ENCODE peak calls at places on chromosomes 4 and X, in ten cellular contexts. One of them, this sample, is unnamed.
A peak's percentile ranks its signal among the peaks of the same experiment; 100 is the strongest.

GRCh38 chrX:118627084-118627758 is 100.2 kb upstream of the IL13RA1 start:
- DNase-seq in osteocyte: no peak
- DNase-seq in NCI-H1694 treated with DMSO at 0.1 percent for 48 hours: peak; percentile 20
- DNase-seq in T-helper 1 cell: no peak
- DNase-seq in PC-9: peak; percentile 46
- DNase-seq in GF-D8: no peak
- DNase-seq in pancreas: no peak
- DNase-seq in stimulated activated naive CD4-positive, alpha-beta T cell: no peak
- DNase-seq in iris pigment epithelial cell: peak; percentile 8
- DNase-seq in H9: no peak
- DNase-seq in this sample: no peak

GRCh38 chrX:72028701-72029470 is 102.8 kb downstream of the RTL5 start:
- DNase-seq in GF-D8: no peak
- DNase-seq in pancreas: no peak
- DNase-seq in iris pigment epithelial cell: no peak
- DNase-seq in stimulated activated naive CD4-positive, alpha-beta T cell: no peak
- DNase-seq in H9: peak; percentile 6
- DNase-seq in osteocyte: peak; percentile 44
- DNase-seq in T-helper 1 cell: no peak
- DNase-seq in PC-9: no peak
- DNase-seq in NCI-H1694 treated with DMSO at 0.1 percent for 48 hours: no peak
- DNase-seq in this sample: no peak

GRCh38 chr4:99352602-99353580 is at the start of gene ADH1C:
- DNase-seq in NCI-H1694 treated with DMSO at 0.1 percent for 48 hours: no peak
- DNase-seq in GF-D8: no peak
- DNase-seq in stimulated activated naive CD4-positive, alpha-beta T cell: no peak
- DNase-seq in H9: no peak
- DNase-seq in osteocyte: no peak
- DNase-seq in T-helper 1 cell: no peak
- DNase-seq in pancreas: peak; percentile 45
- DNase-seq in iris pigment epithelial cell: no peak
- DNase-seq in PC-9: no peak
- DNase-seq in this sample: no peak

GRCh38 chr4:142705820-142706219 is 140.3 kb downstream of the INPP4B start:
- DNase-seq in PC-9: no peak
- DNase-seq in pancreas: no peak
- DNase-seq in T-helper 1 cell: no peak
- DNase-seq in NCI-H1694 treated with DMSO at 0.1 percent for 48 hours: no peak
- DNase-seq in iris pigment epithelial cell: no peak
- DNase-seq in osteocyte: no peak
- DNase-seq in stimulated activated naive CD4-positive, alpha-beta T cell: no peak
- DNase-seq in H9: no peak
- DNase-seq in GF-D8: no peak
- DNase-seq in this sample: no peak

GRCh38 chr4:140637836-140638235 is 69.1 kb upstream of the UCP1 start:
- DNase-seq in osteocyte: no peak
- DNase-seq in NCI-H1694 treated with DMSO at 0.1 percent for 48 hours: no peak
- DNase-seq in stimulated activated naive CD4-positive, alpha-beta T cell: no peak
- DNase-seq in iris pigment epithelial cell: peak; percentile 15
- DNase-seq in pancreas: no peak
- DNase-seq in GF-D8: no peak
- DNase-seq in PC-9: no peak
- DNase-seq in H9: peak; percentile 41
- DNase-seq in T-helper 1 cell: peak; percentile 13
- DNase-seq in this sample: no peak

GRCh38 chrX:13687203-13687602 is 1.7 kb upstream of the RAB9A start:
- DNase-seq in NCI-H1694 treated with DMSO at 0.1 percent for 48 hours: no peak
- DNase-seq in H9: no peak
- DNase-seq in osteocyte: no peak
- DNase-seq in stimulated activated naive CD4-positive, alpha-beta T cell: no peak
- DNase-seq in GF-D8: no peak
- DNase-seq in PC-9: no peak
- DNase-seq in T-helper 1 cell: no peak
- DNase-seq in pancreas: no peak
- DNase-seq in iris pigment epithelial cell: no peak
- DNase-seq in this sample: no peak

GRCh38 chrX:74085642-74086236 is 218.2 kb upstream of the ZCCHC13 start:
- DNase-seq in H9: no peak
- DNase-seq in pancreas: no peak
- DNase-seq in T-helper 1 cell: no peak
- DNase-seq in osteocyte: no peak
- DNase-seq in NCI-H1694 treated with DMSO at 0.1 percent for 48 hours: no peak
- DNase-seq in iris pigment epithelial cell: no peak
- DNase-seq in PC-9: no peak
- DNase-seq in GF-D8: no peak
- DNase-seq in stimulated activated naive CD4-positive, alpha-beta T cell: no peak
- DNase-seq in this sample: no peak

GRCh38 chr4:153643406-153644016 is 40.6 kb upstream of the TLR2 start:
- DNase-seq in PC-9: peak; percentile 47
- DNase-seq in iris pigment epithelial cell: peak; percentile 60
- DNase-seq in stimulated activated naive CD4-positive, alpha-beta T cell: no peak
- DNase-seq in pancreas: no peak
- DNase-seq in osteocyte: no peak
- DNase-seq in GF-D8: peak; percentile 67
- DNase-seq in T-helper 1 cell: no peak
- DNase-seq in H9: no peak
- DNase-seq in NCI-H1694 treated with DMSO at 0.1 percent for 48 hours: peak; percentile 80
- DNase-seq in this sample: no peak

GRCh38 chr4:147138171-147138570 is 192.5 kb upstream of the TTC29 start:
- DNase-seq in stimulated activated naive CD4-positive, alpha-beta T cell: no peak
- DNase-seq in osteocyte: no peak
- DNase-seq in T-helper 1 cell: no peak
- DNase-seq in NCI-H1694 treated with DMSO at 0.1 percent for 48 hours: no peak
- DNase-seq in iris pigment epithelial cell: peak; percentile 80
- DNase-seq in PC-9: no peak
- DNase-seq in pancreas: no peak
- DNase-seq in H9: no peak
- DNase-seq in GF-D8: no peak
- DNase-seq in this sample: no peak

GRCh38 chrX:30643313-30643821 is 9.9 kb upstream of the GK start:
- DNase-seq in osteocyte: no peak
- DNase-seq in H9: no peak
- DNase-seq in NCI-H1694 treated with DMSO at 0.1 percent for 48 hours: no peak
- DNase-seq in PC-9: no peak
- DNase-seq in stimulated activated naive CD4-positive, alpha-beta T cell: no peak
- DNase-seq in pancreas: no peak
- DNase-seq in T-helper 1 cell: no peak
- DNase-seq in GF-D8: peak; percentile 57
- DNase-seq in iris pigment epithelial cell: peak; percentile 92
- DNase-seq in this sample: no peak

GRCh38 chrX:38215141-38215540 is 5.5 kb downstream of the SRPX start:
- DNase-seq in iris pigment epithelial cell: peak; percentile 36
- DNase-seq in NCI-H1694 treated with DMSO at 0.1 percent for 48 hours: no peak
- DNase-seq in stimulated activated naive CD4-positive, alpha-beta T cell: no peak
- DNase-seq in pancreas: no peak
- DNase-seq in H9: no peak
- DNase-seq in T-helper 1 cell: no peak
- DNase-seq in PC-9: no peak
- DNase-seq in GF-D8: no peak
- DNase-seq in osteocyte: no peak
- DNase-seq in this sample: no peak

This sample was measured in T-cell.